ENCODE peak calls at places on chromosomes 2 and 18, in eight cellular contexts. V, I, S, N, R, W, H and F are unnamed samples.
A peak's percentile ranks its signal among the peaks of the same experiment; 100 is the strongest.

GRCh38 chr18:51196116-51196810 is 1.2 kb downstream of the MEX3C start:
- DNase-seq in W (no peak), R (no peak), I (no peak), N (no peak), V (peak; percentile 28), S (peak; percentile 15), H (no peak), F (no peak)

GRCh38 chr2:165277295-165277694 is 38.1 kb downstream of the SCN2A start:
- DNase-seq in V (peak; percentile 10), N (no peak), H (peak; percentile 2), W (no peak), I (no peak), R (no peak), S (no peak), F (no peak)

GRCh38 chr18:24400587-24400986 is 3.0 kb upstream of the OSBPL1A start:
- DNase-seq in I (no peak), W (no peak), H (no peak), V (no peak), S (no peak), R (no peak), N (no peak), F (no peak)

GRCh38 chr18:77131652-77132368 is 773 bp downstream of the MBP start:
- DNase-seq in W (no peak), S (no peak), I (no peak), R (no peak), V (peak; percentile 41), H (no peak), N (no peak), F (no peak)

GRCh38 chr18:45493830-45494229 is 121.4 kb upstream of the SLC14A2 start:
- DNase-seq in S (no peak), H (no peak), N (no peak), R (no peak), V (no peak), I (no peak), W (no peak), F (no peak)

GRCh38 chr2:75157435-75157834 is 41.9 kb downstream of the TACR1 start:
- DNase-seq in I (no peak), H (no peak), W (no peak), S (no peak), V (no peak), R (no peak), N (no peak), F (no peak)

GRCh38 chr2:21369787-21370186 is 246.0 kb downstream of the TDRD15 start:
- DNase-seq in I (no peak), N (no peak), S (no peak), H (no peak), V (no peak), W (no peak), R (no peak), F (no peak)

GRCh38 chr2:207163815-207164747 is 1.7 kb downstream of the KLF7 start:
- DNase-seq in I (no peak), S (no peak), N (no peak), H (no peak), W (no peak), R (no peak), V (peak; percentile 54), F (no peak)

GRCh38 chr2:98334439-98335078 is 11.7 kb upstream of the CNGA3 start:
- DNase-seq in V (peak; percentile 92), N (no peak), W (peak; percentile 87), R (peak; percentile 100), S (no peak), I (no peak), H (peak; percentile 61), F (peak; percentile 20)

GRCh38 chr2:145851730-145852129 is 1331.8 kb upstream of the ZEB2 start:
- DNase-seq in R (no peak), V (no peak), I (no peak), W (no peak), N (no peak), S (no peak), H (no peak), F (no peak)

GRCh38 chr2:179410552-179411356 is 146.1 kb upstream of the SESTD1 start:
- DNase-seq in I (no peak), V (peak; percentile 59), H (peak; percentile 39), R (peak; percentile 32), S (peak; percentile 20), N (no peak), W (peak; percentile 32), F (no peak)

GRCh38 chr2:182952741-182953450 is 85.4 kb downstream of the NCKAP1 start:
- DNase-seq in W (no peak), N (no peak), H (no peak), I (no peak), S (no peak), R (peak; percentile 48), V (peak; percentile 63), F (no peak)